ENCODE peak calls at places on chromosomes 11 and 22, in eight cellular contexts. V, J, S, G, T, P, L and B are unnamed samples.

GRCh38 chr11:118531597-118532084 is 649 bp downstream of the TMEM25 start:
- DNase-seq in P (no peak), S (no peak), G (no peak), L (no peak), T (no peak), V (no peak), J (no peak), B (no peak)

GRCh38 chr11:130865091-130865771 is 51.0 kb downstream of the SNX19 start:
- DNase-seq in L (no peak), P (no peak), G (no peak), J (no peak), V (no peak), S (peak), T (no peak), B (no peak)

GRCh38 chr11:118143661-118144185 is 8.9 kb downstream of the SCN4B start:
- DNase-seq in J (no peak), G (no peak), T (no peak), L (no peak), S (no peak), V (no peak), P (no peak), B (no peak)

GRCh38 chr11:78038697-78039313 is 15.7 kb upstream of the KCTD14 start:
- DNase-seq in S (no peak), J (no peak), P (no peak), T (no peak), G (no peak), V (no peak), L (no peak), B (no peak)

GRCh38 chr11:45411221-45411946 is 125.2 kb upstream of the SYT13 start:
- DNase-seq in G (no peak), V (no peak), L (no peak), J (no peak), S (peak), P (peak), T (no peak), B (no peak)

GRCh38 chr11:9574806-9575530 is 1.5 kb downstream of the WEE1 start:
- DNase-seq in S (peak), V (peak), T (no peak), J (peak), L (no peak), G (peak), P (no peak), B (no peak)

GRCh38 chr11:5369793-5370192 is 13.8 kb upstream of the OR51M1 start:
- DNase-seq in V (no peak), L (no peak), J (no peak), P (no peak), S (peak), T (no peak), G (no peak), B (no peak)

GRCh38 chr11:134514354-134514951 is 102.4 kb upstream of the B3GAT1 start:
- DNase-seq in J (no peak), L (no peak), V (no peak), P (no peak), T (no peak), G (no peak), S (no peak), B (no peak)

GRCh38 chr11:28770806-28771205 is 662.6 kb downstream of the METTL15 start:
- DNase-seq in V (no peak), S (no peak), T (no peak), G (no peak), L (no peak), J (no peak), P (no peak), B (no peak)

GRCh38 chr11:61980783-61981541 is 13.5 kb upstream of the FTH1 start:
- DNase-seq in L (no peak), G (no peak), S (no peak), P (no peak), J (no peak), T (no peak), V (no peak), B (no peak)

GRCh38 chr22:26887456-26887855 is 230.1 kb downstream of the MIAT start:
- DNase-seq in T (no peak), S (peak), J (no peak), P (no peak), G (peak), L (peak), V (no peak), B (no peak)

GRCh38 chr22:23405366-23405851 is 174.7 kb downstream of the IGLL1 start:
- DNase-seq in L (no peak), S (no peak), P (no peak), J (no peak), V (no peak), T (no peak), G (no peak), B (no peak)

GRCh38 chr11:103898065-103898464 is 138.4 kb upstream of the DDI1 start:
- DNase-seq in P (no peak), G (no peak), T (no peak), L (no peak), S (no peak), J (no peak), V (no peak), B (no peak)

GRCh38 chr11:45929486-45930030 is 7.1 kb downstream of the LARGE2 start:
- DNase-seq in V (no peak), J (no peak), P (no peak), L (no peak), T (no peak), G (no peak), S (no peak), B (no peak)

GRCh38 chr11:15800121-15800800 is 556.1 kb downstream of the SOX6 start:
- DNase-seq in L (no peak), S (peak), J (no peak), T (peak), G (no peak), V (no peak), P (peak), B (no peak)

GRCh38 chr22:28911279-28911640 is 27.9 kb downstream of the ZNRF3 start:
- DNase-seq in P (no peak), L (no peak), T (no peak), G (no peak), J (no peak), S (no peak), V (no peak), B (no peak)

GRCh38 chr22:19290400-19291217 is 910 bp downstream of the CLTCL1 start:
- DNase-seq in G (no peak), V (peak), L (peak), J (no peak), T (peak), S (no peak), P (no peak), B (no peak)